ENCODE peak calls at places on chromosome 20, in nine cellular contexts. M is cardiac fibroblast, I is hepatocyte, X is tibial artery, T is HepG2, O is body of pancreas, K is Peyer's patch, D is AG09309, B is heart right ventricle. W is an unnamed sample.

GRCh38 chr20:2109425-2110210 is 8.0 kb downstream of the STK35 start:
- DNase-seq in M (no peak), I (peak; percentile 47), X (peak; percentile 57), T (no peak), O (peak; percentile 46), K (no peak), D (no peak), B (peak; percentile 67), W (no peak)

GRCh38 chr20:47411161-47411560 is 54.7 kb upstream of the ZMYND8 start:
- DNase-seq in M (peak; percentile 9), I (no peak), X (peak; percentile 71), T (no peak), O (no peak), K (no peak), D (no peak), B (no peak), W (no peak)

GRCh38 chr20:45370571-45371204 is 7.4 kb downstream of the TP53TG5 start:
- DNase-seq in M (no peak), I (no peak), X (no peak), T (no peak), O (no peak), K (peak; percentile 61), D (no peak), B (no peak), W (no peak)

GRCh38 chr20:41365785-41366545 is 653 bp downstream of the EMILIN3 start:
- DNase-seq in M (no peak), I (peak; percentile 42), X (no peak), T (no peak), O (no peak), K (no peak), D (no peak), B (no peak), W (no peak)

GRCh38 chr20:2847802-2848201 is 7.3 kb downstream of the VPS16 start:
- DNase-seq in M (no peak), I (no peak), X (no peak), T (no peak), O (no peak), K (no peak), D (no peak), B (no peak), W (no peak)

GRCh38 chr20:32181606-32182005 is 25.9 kb downstream of the PLAGL2 start:
- DNase-seq in M (no peak), I (no peak), X (peak; percentile 41), T (no peak), O (no peak), K (no peak), D (no peak), B (no peak), W (no peak)

GRCh38 chr20:32247957-32248497 is 29.4 kb upstream of the KIF3B start:
- DNase-seq in M (no peak), I (no peak), X (no peak), T (no peak), O (no peak), K (no peak), D (no peak), B (no peak), W (no peak)

GRCh38 chr20:47667086-47667485 is 118.2 kb downstream of the SULF2 start:
- DNase-seq in M (no peak), I (no peak), X (no peak), T (no peak), O (no peak), K (no peak), D (no peak), B (no peak), W (no peak)

GRCh38 chr20:23446505-23446904 is 6.2 kb downstream of the CST11 start:
- DNase-seq in M (peak; percentile 63), I (peak; percentile 40), X (no peak), T (peak; percentile 82), O (peak; percentile 55), K (no peak), D (no peak), B (peak; percentile 49), W (no peak)

GRCh38 chr20:43963233-43963632 is 48.6 kb downstream of the TOX2 start:
- DNase-seq in M (no peak), I (peak; percentile 21), X (peak; percentile 45), T (peak; percentile 26), O (no peak), K (no peak), D (no peak), B (no peak), W (no peak)

GRCh38 chr20:23966298-23966697 is 22.3 kb downstream of the GGTLC1 start:
- DNase-seq in M (no peak), I (no peak), X (no peak), T (no peak), O (no peak), K (no peak), D (no peak), B (no peak), W (no peak)

GRCh38 chr20:47241345-47241781 is 115.1 kb downstream of the ZMYND8 start:
- DNase-seq in M (peak; percentile 98), I (no peak), X (no peak), T (no peak), O (peak; percentile 28), K (no peak), D (peak; percentile 79), B (no peak), W (no peak)

GRCh38 chr20:20495719-20496474 is 128.0 kb downstream of the INSM1 start:
- DNase-seq in M (no peak), I (no peak), X (no peak), T (no peak), O (no peak), K (no peak), D (no peak), B (no peak), W (no peak)

GRCh38 chr20:34705383-34706021 is 1.4 kb downstream of the TP53INP2 start:
- DNase-seq in M (peak; percentile 46), I (peak; percentile 70), X (peak; percentile 68), T (peak; percentile 73), O (peak; percentile 40), K (peak; percentile 78), D (no peak), B (peak; percentile 41), W (no peak)

GRCh38 chr20:41587956-41588355 is 30.2 kb downstream of the CHD6 start:
- DNase-seq in M (peak; percentile 60), I (no peak), X (no peak), T (no peak), O (no peak), K (no peak), D (peak; percentile 57), B (no peak), W (peak; percentile 68)

GRCh38 chr20:44390280-44390679 is 34.8 kb downstream of the HNF4A start:
- DNase-seq in M (no peak), I (no peak), X (no peak), T (no peak), O (no peak), K (peak; percentile 29), D (no peak), B (no peak), W (no peak)

GRCh38 chr20:24419786-24420185 is 49.6 kb upstream of the SYNDIG1 start:
- DNase-seq in M (no peak), I (no peak), X (no peak), T (no peak), O (no peak), K (no peak), D (no peak), B (no peak), W (no peak)

GRCh38 chr20:61757678-61758555 is 307.8 kb downstream of the TAF4 start:
- DNase-seq in M (peak; percentile 0), I (no peak), X (no peak), T (no peak), O (no peak), K (peak; percentile 24), D (peak; percentile 17), B (no peak), W (no peak)

GRCh38 chr20:38337561-38338140 is 8.6 kb upstream of the LBP start:
- DNase-seq in M (peak; percentile 21), I (peak; percentile 38), X (no peak), T (peak; percentile 72), O (no peak), K (peak; percentile 57), D (no peak), B (peak; percentile 28), W (no peak)
- TF ChIP-seq CTCF in M (peak; percentile 51), I (peak; percentile 33), X (peak; percentile 5), T (peak; percentile 92), O (no peak), K (peak; percentile 64), D (peak; percentile 36), B (peak; percentile 30), W (peak; percentile 36)

GRCh38 chr20:10328897-10329255 is 105.1 kb downstream of the MKKS start:
- DNase-seq in M (no peak), I (no peak), X (no peak), T (no peak), O (no peak), K (no peak), D (no peak), B (no peak), W (no peak)
- H3K4me3 ChIP-seq in M (no peak overlapping the region), I (no peak overlapping the region), X (no peak overlapping the region), T (peak overlapping the region; percentile 61), O (no peak overlapping the region), K (no peak overlapping the region), D (no peak overlapping the region), B (no peak overlapping the region), W (no peak overlapping the region)

GRCh38 chr20:50975701-50976330 is 17.2 kb downstream of the MOCS3 start:
- DNase-seq in M (no peak), I (no peak), X (no peak), T (no peak), O (no peak), K (no peak), D (no peak), B (no peak), W (no peak)

GRCh38 chr20:50968289-50968688 is 9.7 kb downstream of the MOCS3 start:
- DNase-seq in M (no peak), I (no peak), X (no peak), T (no peak), O (no peak), K (no peak), D (no peak), B (no peak), W (no peak)

GRCh38 chr20:50969416-50969815 is 10.8 kb downstream of the MOCS3 start:
- DNase-seq in M (no peak), I (no peak), X (no peak), T (no peak), O (no peak), K (no peak), D (no peak), B (no peak), W (no peak)

GRCh38 chr20:50967621-50968020 is 9.0 kb downstream of the MOCS3 start:
- DNase-seq in M (no peak), I (no peak), X (no peak), T (no peak), O (no peak), K (no peak), D (no peak), B (no peak), W (no peak)

DNA sequence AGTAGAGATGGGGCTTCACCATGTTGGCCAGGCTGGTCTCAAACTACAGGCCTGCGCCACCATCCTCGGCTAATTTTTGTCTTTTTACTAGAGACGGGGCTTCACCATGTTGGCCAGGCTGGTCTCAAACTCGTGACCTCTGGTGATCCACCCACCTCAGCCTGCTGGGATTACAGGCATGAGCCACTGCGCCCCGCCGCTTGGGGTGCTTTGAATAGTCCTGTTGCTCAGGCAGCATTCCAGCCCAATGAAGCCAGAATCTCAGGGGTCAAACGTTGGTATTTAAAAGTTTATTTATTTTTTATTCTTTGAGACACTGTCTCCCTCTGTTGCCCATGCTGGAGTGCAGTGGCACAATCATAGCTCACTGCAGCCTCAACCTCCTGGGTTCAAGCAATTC is 11.3 kb downstream of the MOCS3 start:
- DNase-seq in M (no peak), I (no peak), X (no peak), T (no peak), O (no peak), K (no peak), D (no peak), B (no peak), W (no peak)
- TF ChIP-seq CTCF in M (no peak), I (no peak), X (no peak), T (no peak), O (no peak), K (no peak), D (no peak), B (no peak), W (no peak)

GRCh38 chr20:38135641-38136420 is 29.2 kb downstream of the TGM2 start:
- DNase-seq in M (no peak), I (no peak), X (peak; percentile 63), T (no peak), O (no peak), K (peak; percentile 49), D (no peak), B (no peak), W (no peak)
- H3K4me3 ChIP-seq in M (no peak overlapping the region), I (no peak overlapping the region), X (no peak overlapping the region), T (no peak overlapping the region), O (no peak overlapping the region), K (no peak overlapping the region), D (no peak overlapping the region), B (no peak overlapping the region), W (no peak overlapping the region)